ENCODE peak calls at places on chromosomes 4 and X, in four cellular contexts. O, F, T and L are unnamed samples.

GRCh38 chrX:13015536-13016236 is 28.7 kb downstream of the FAM9C start:
- DNase-seq in T (no peak), F (no peak), O (no peak), L (no peak)

GRCh38 chr4:25001499-25001898 is 29.2 kb downstream of the LGI2 start:
- DNase-seq in F (no peak), T (no peak), O (no peak), L (no peak)

GRCh38 chrX:131801066-131801465 is 222.0 kb upstream of the STK26 start:
- DNase-seq in T (no peak), O (no peak), F (no peak), L (no peak)

GRCh38 chrX:119696251-119696890 is 3.4 kb upstream of the SEPTIN6 start:
- DNase-seq in O (no peak), T (no peak), F (no peak), L (no peak)

GRCh38 chr4:102824398-102824797 is 3.0 kb downstream of the UBE2D3 start:
- DNase-seq in F (no peak), T (no peak), O (no peak), L (no peak)

GRCh38 chr4:132227349-132228165 is 921.5 kb upstream of the PCDH10 start:
- DNase-seq in F (peak; percentile 10), O (peak; percentile 60), T (no peak), L (peak; percentile 69)

GRCh38 chrX:45851434-45851991 is 650.8 kb upstream of the DIPK2B start:
- DNase-seq in T (no peak), O (no peak), F (no peak), L (peak; percentile 65)

GRCh38 chrX:13899607-13900006 is 82.7 kb upstream of the GPM6B start:
- DNase-seq in T (no peak), F (no peak), O (no peak), L (no peak)

GRCh38 chrX:24870143-24870542 is 145.6 kb downstream of the ARX start:
- DNase-seq in T (no peak), F (no peak), O (peak; percentile 70), L (no peak)

GRCh38 chrX:121356850-121357171 is 309.4 kb downstream of the GLUD2 start:
- DNase-seq in O (no peak), F (no peak), T (no peak), L (no peak)

GRCh38 chr4:87232241-87232640 is 11.8 kb upstream of the KLHL8 start:
- DNase-seq in F (no peak), T (no peak), O (no peak), L (no peak)

GRCh38 chr4:108051343-108051742 is 61.7 kb downstream of the HADH start:
- DNase-seq in T (no peak), F (no peak), O (no peak), L (no peak)

GRCh38 chr4:94889961-94890360 is 132.2 kb downstream of the BMPR1B start:
- DNase-seq in O (no peak), T (no peak), F (no peak), L (no peak)

GRCh38 chr4:4866833-4867744 is 7.6 kb downstream of the MSX1 start:
- DNase-seq in O (no peak), F (peak; percentile 35), T (no peak), L (no peak)

GRCh38 chrX:138463476-138463875 is 248.0 kb downstream of the FGF13 start:
- DNase-seq in T (no peak), O (no peak), F (no peak), L (no peak)

GRCh38 chr4:168562021-168562691 is 65.3 kb downstream of the PALLD start:
- DNase-seq in O (no peak), T (no peak), F (no peak), L (no peak)

GRCh38 chr4:147122697-147123472 is 177.2 kb upstream of the TTC29 start:
- DNase-seq in T (no peak), O (no peak), F (no peak), L (no peak)

GRCh38 chrX:77742788-77743476 is 43.1 kb downstream of the ATRX start:
- DNase-seq in O (no peak), T (no peak), F (no peak), L (no peak)

GRCh38 chrX:16566571-16566970 is 83.4 kb upstream of the S100G start:
- DNase-seq in F (no peak), T (no peak), O (no peak), L (no peak)

GRCh38 chr4:142331646-142332045 is 514.5 kb downstream of the INPP4B start:
- DNase-seq in O (no peak), T (no peak), F (no peak), L (no peak)

GRCh38 chrX:133265331-133265730 is 47.2 kb upstream of the TFDP3 start:
- DNase-seq in O (peak; percentile 12), T (no peak), F (no peak), L (peak; percentile 66)

GRCh38 chr4:133868856-133869255 is 332.7 kb downstream of the PABPC4L start:
- DNase-seq in F (no peak), T (no peak), O (no peak), L (no peak)

GRCh38 chrX:149853925-149854324 is 27.1 kb upstream of the MAGEA8 start:
- DNase-seq in O (no peak), T (no peak), F (peak; percentile 15), L (no peak)

GRCh38 chrX:10722804-10723364 is 102.5 kb upstream of the MID1 start:
- DNase-seq in T (no peak), F (peak; percentile 51), O (no peak), L (peak; percentile 76)

GRCh38 chrX:48278958-48279357 is 23.8 kb downstream of the SSX1 start:
- DNase-seq in F (peak; percentile 48), T (no peak), O (peak; percentile 0), L (no peak)

GRCh38 chr4:78149737-78150136 is 92.6 kb downstream of the FRAS1 start:
- DNase-seq in T (no peak), F (no peak), O (no peak), L (no peak)

GRCh38 chrX:11412715-11413623 is 119.8 kb downstream of the AMELX start:
- DNase-seq in T (no peak), O (no peak), F (no peak), L (no peak)

GRCh38 chr4:81422591-81422990 is 49.1 kb downstream of the RASGEF1B start:
- DNase-seq in F (no peak), T (no peak), O (no peak), L (no peak)

GRCh38 chrX:1463581-1464281 is 11.0 kb upstream of the ASMTL start:
- DNase-seq in T (no peak), O (no peak), F (no peak), L (peak; percentile 38)

GRCh38 chr4:10096201-10096975 is 20.2 kb downstream of the WDR1 start:
- DNase-seq in F (peak; percentile 64), T (peak; percentile 60), O (no peak), L (no peak)

GRCh38 chrX:18654873-18655836 is 16.8 kb downstream of the RS1 start:
- DNase-seq in O (peak; percentile 28), F (no peak), T (no peak), L (no peak)

GRCh38 chrX:64975491-64975890 is 759 bp downstream of the ZC4H2 start:
- DNase-seq in O (peak; percentile 2), T (no peak), F (no peak), L (peak; percentile 57)

GRCh38 chr4:56535915-56536314 is 30.3 kb downstream of the ARL9 start:
- DNase-seq in O (no peak), F (no peak), T (no peak), L (no peak)

GRCh38 chr4:102554482-102554881 is 53.3 kb downstream of the NFKB1 start:
- DNase-seq in O (no peak), F (no peak), T (no peak), L (no peak)

GRCh38 chr4:123415977-123416376 is 19.4 kb downstream of the SPRY1 start:
- DNase-seq in F (no peak), O (peak; percentile 82), T (no peak), L (no peak)

GRCh38 chr4:2245787-2246275 is 3.9 kb upstream of the HAUS3 start:
- DNase-seq in T (no peak), O (no peak), F (no peak), L (no peak)
- TF ChIP-seq GABPA in T (no peak), O (no peak), F (no peak), L (no peak)

DNA sequence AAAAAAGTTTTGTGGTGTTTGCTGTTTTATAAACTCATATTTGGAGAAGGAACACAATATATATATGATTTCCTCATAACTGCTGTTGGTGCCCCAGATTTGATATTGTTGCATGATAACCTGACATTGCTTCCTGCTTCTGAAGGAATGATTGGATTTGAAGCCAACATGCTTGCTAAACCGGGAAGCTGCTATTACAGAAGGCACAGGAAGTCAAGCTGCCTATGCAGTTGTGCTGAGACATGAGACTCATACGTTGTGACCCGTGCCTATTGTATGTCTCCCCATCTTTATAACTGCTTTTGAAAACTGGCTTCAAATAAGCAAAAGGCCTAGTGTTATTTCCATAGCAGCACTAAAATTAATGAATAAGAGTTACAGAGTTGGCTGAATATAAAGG is 32.9 kb downstream of the GAB1 start:
- DNase-seq in O (no peak), T (no peak), F (no peak), L (no peak)
- TF ChIP-seq BRCA1 in O (no peak), T (no peak), F (no peak), L (no peak)

GRCh38 chr4:64156253-64156652 is 253.0 kb downstream of the TECRL start:
- DNase-seq in T (no peak), O (no peak), F (no peak), L (no peak)

GRCh38 chr4:64157397-64157796 is 251.9 kb downstream of the TECRL start:
- DNase-seq in T (no peak), F (no peak), O (no peak), L (no peak)

DNA sequence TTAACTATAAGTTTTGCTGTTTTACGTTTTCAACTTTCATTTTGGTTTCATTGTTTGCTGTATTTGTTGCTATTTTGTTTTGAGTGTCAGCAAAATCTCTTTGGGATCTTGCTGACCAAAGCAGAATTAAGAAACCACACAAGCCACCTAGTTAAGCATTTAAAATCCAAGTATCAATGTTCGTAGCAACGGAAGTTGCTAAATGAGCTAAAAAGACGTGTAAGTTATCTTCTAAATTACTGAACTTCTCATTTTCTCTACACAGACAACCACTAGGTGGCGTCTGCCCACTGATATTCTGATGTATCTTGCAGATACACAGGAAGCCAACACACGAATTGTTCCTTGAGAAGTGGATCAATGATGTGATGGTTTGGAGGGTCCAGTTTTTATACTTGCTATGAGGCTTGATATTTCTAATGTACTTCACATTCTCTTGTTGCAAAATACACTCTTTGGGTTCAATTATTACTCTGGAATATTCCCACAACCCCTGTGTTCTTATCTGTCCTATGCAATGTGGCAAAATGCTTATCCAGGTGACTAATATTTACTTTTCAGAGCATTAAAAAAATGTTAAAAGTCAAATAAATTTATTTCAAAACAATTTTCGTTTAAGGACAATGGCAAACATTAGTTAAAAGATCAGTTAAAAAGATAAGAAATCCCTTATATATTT is 250.5 kb downstream of the TECRL start:
- DNase-seq in O (peak; percentile 59), T (peak; percentile 19), F (peak; percentile 30), L (peak; percentile 58)
- TF ChIP-seq GABPA in O (no peak), T (no peak), F (no peak), L (no peak)

DNA sequence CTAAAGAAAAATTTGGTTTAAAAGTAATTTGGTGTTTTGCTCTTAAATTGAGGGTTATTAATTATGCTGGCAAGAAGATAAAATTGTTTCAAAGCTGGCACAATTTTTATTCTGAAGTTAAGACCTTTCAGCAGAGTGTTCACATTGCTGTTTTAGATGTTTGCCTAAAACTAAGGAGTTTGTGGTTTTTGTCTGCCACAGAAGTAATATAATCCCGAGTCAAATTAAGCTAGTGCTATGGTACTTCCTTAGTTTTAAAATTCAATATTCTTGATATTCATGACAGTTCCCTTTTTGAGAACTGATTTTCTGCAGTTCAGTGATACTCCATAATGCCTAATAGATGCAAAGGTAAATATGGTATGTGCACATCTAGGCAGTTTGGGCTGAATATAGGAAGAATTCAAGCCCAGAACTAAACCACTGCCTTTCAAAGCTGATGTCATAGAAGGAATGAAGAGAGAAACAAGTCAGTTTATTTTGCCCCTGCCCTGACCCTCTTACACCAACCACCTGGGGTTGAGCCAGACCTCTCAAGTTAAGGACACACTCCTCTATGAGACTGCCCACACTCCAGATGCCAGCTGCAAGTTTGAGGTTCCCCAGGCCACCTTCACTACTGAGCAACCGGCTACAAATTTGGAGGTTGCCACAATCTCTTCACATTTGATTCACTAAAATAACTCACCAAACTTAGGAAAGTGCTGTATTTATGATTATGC is 32.1 kb upstream of the VEGFC start:
- DNase-seq in O (no peak), F (no peak), T (no peak), L (no peak)
- TF ChIP-seq BRCA1 in O (no peak), F (no peak), T (no peak), L (no peak)